ENCODE peak calls at places on chromosomes 1 and 21, in four cellular contexts. One of them, this sample, is unnamed.

GRCh38 chr21:27017251-27017650 is 50.4 kb upstream of the ADAMTS5 start:
- DNase-seq in A549: no peak
- DNase-seq in body of pancreas: no peak
- DNase-seq in NB4: no peak
- DNase-seq in this sample: no peak

GRCh38 chr1:109759513-109760334 is 4.0 kb downstream of the EPS8L3 start:
- DNase-seq in A549: no peak
- DNase-seq in body of pancreas: no peak
- DNase-seq in NB4: peak
- DNase-seq in this sample: no peak

GRCh38 chr1:21933397-21934248 is 3.5 kb downstream of the HSPG2 start:
- DNase-seq in NB4: no peak
- DNase-seq in body of pancreas: peak
- DNase-seq in A549: no peak
- DNase-seq in this sample: peak

GRCh38 chr1:64966158-64966963 is at the start of gene JAK1:
- DNase-seq in body of pancreas: peak
- DNase-seq in A549: peak
- DNase-seq in NB4: peak
- DNase-seq in this sample: peak

GRCh38 chr1:212236664-212237220 is 48.5 kb upstream of the PPP2R5A start:
- DNase-seq in NB4: no peak
- DNase-seq in body of pancreas: no peak
- DNase-seq in A549: no peak
- DNase-seq in this sample: no peak

GRCh38 chr1:12177999-12178441 is 11.2 kb downstream of the TNFRSF1B start:
- DNase-seq in A549: no peak
- DNase-seq in NB4: peak
- DNase-seq in body of pancreas: peak
- DNase-seq in this sample: peak

GRCh38 chr1:23084880-23085279 is 65.6 kb downstream of the KDM1A start:
- DNase-seq in NB4: no peak
- DNase-seq in body of pancreas: no peak
- DNase-seq in A549: no peak
- DNase-seq in this sample: no peak

GRCh38 chr21:41634211-41634694 is 126.3 kb upstream of the TMPRSS2 start:
- DNase-seq in NB4: no peak
- DNase-seq in body of pancreas: no peak
- DNase-seq in A549: peak
- DNase-seq in this sample: no peak

GRCh38 chr1:34113887-34114286 is 51.1 kb downstream of the CSMD2 start:
- DNase-seq in body of pancreas: no peak
- DNase-seq in NB4: peak
- DNase-seq in A549: peak
- DNase-seq in this sample: no peak

GRCh38 chr1:24437631-24438396 is 22.2 kb downstream of the NIPAL3 start:
- DNase-seq in NB4: no peak
- DNase-seq in body of pancreas: no peak
- DNase-seq in A549: no peak
- DNase-seq in this sample: no peak

GRCh38 chr1:159054427-159054826 is 22.1 kb downstream of the AIM2 start:
- DNase-seq in body of pancreas: no peak
- DNase-seq in A549: no peak
- DNase-seq in NB4: no peak
- DNase-seq in this sample: no peak

GRCh38 chr21:46243865-46244490 is 15.4 kb upstream of the LSS start:
- DNase-seq in body of pancreas: no peak
- DNase-seq in A549: no peak
- DNase-seq in NB4: no peak
- DNase-seq in this sample: no peak

GRCh38 chr1:92817986-92818764 is 13.7 kb upstream of the RPL5 start:
- DNase-seq in body of pancreas: peak
- DNase-seq in NB4: peak
- DNase-seq in A549: peak
- DNase-seq in this sample: peak

GRCh38 chr1:212013672-212014071 is 21.7 kb downstream of the INTS7 start:
- DNase-seq in NB4: no peak
- DNase-seq in body of pancreas: no peak
- DNase-seq in A549: no peak
- DNase-seq in this sample: no peak

GRCh38 chr1:26317612-26318337 is at the start of gene CD52:
- DNase-seq in A549: no peak
- DNase-seq in body of pancreas: no peak
- DNase-seq in NB4: peak
- DNase-seq in this sample: no peak

GRCh38 chr1:239383714-239384113 is 2.7 kb upstream of the CHRM3 start:
- DNase-seq in A549: no peak
- DNase-seq in body of pancreas: no peak
- DNase-seq in NB4: no peak
- DNase-seq in this sample: no peak

GRCh38 chr21:41751621-41752020 is 15.2 kb downstream of the RIPK4 start:
- DNase-seq in body of pancreas: peak
- DNase-seq in A549: no peak
- DNase-seq in NB4: no peak
- DNase-seq in this sample: no peak

GRCh38 chr1:245837741-245838140 is 669.3 kb downstream of the SMYD3 start:
- DNase-seq in body of pancreas: no peak
- DNase-seq in NB4: no peak
- DNase-seq in A549: no peak
- DNase-seq in this sample: peak

GRCh38 chr1:39269791-39270342 is 65.4 kb downstream of the MACF1 start:
- DNase-seq in A549: peak
- DNase-seq in NB4: peak
- DNase-seq in body of pancreas: no peak
- DNase-seq in this sample: no peak

GRCh38 chr1:39266792-39267191 is 62.3 kb downstream of the MACF1 start:
- DNase-seq in body of pancreas: no peak
- DNase-seq in A549: no peak
- DNase-seq in NB4: no peak
- DNase-seq in this sample: no peak

GRCh38 chr1:39268906-39269305 is 64.4 kb downstream of the MACF1 start:
- DNase-seq in NB4: no peak
- DNase-seq in A549: no peak
- DNase-seq in body of pancreas: no peak
- DNase-seq in this sample: no peak

GRCh38 chr1:39269349-39269748 is 64.9 kb downstream of the MACF1 start:
- DNase-seq in body of pancreas: no peak
- DNase-seq in A549: no peak
- DNase-seq in NB4: no peak
- DNase-seq in this sample: no peak

GRCh38 chr1:39268112-39268581 is 63.7 kb downstream of the MACF1 start:
- DNase-seq in A549: no peak
- DNase-seq in body of pancreas: peak
- DNase-seq in NB4: no peak
- DNase-seq in this sample: peak
- TF ChIP-seq POLR2A in A549: no peak
- TF ChIP-seq POLR2A in body of pancreas: no peak
- TF ChIP-seq POLR2A in NB4: no peak
- TF ChIP-seq POLR2A in this sample: no peak

DNA sequence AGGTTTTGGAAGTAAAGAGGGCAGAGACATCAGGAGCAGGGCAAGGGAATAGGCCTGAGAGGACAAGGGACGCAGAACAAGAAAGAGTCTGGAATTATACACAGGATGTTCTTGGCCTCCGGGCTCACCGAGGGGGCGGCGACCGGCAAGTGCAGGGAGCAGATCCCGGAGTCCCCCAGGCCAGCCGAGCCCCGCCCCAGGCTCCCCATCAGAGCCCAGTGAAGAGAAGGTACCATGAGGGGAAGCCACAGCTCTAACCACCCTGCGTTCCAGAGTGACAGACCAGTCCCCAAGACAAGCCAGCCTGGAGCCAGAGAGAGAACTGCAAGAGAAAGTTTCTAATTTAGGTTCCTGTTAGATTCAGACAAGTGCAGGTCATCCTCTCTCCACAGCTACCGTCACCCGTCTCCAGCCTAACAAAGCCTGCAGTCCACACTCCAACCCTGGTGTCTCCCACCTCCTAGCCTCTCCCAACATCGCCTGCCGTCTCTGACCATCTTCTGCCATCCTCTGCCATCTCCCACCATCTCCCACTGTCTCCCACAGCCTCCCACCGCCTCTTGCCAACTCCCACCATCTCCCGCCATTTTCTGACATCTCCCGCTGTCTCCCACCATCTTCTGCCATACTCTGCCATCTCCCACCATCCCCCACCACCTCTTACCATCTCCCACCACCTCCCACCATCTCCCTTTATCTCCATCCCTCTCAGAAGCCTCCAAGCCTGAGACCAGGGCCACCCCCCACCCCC is 42.5 kb downstream of the CAPN2 start:
- DNase-seq in A549: no peak
- DNase-seq in body of pancreas: no peak
- DNase-seq in NB4: no peak
- DNase-seq in this sample: no peak
- TF ChIP-seq POLR2A in A549: no peak
- TF ChIP-seq POLR2A in body of pancreas: no peak
- TF ChIP-seq POLR2A in NB4: no peak
- TF ChIP-seq POLR2A in this sample: peak

GRCh38 chr21:38600106-38600505 is 101.8 kb upstream of the ERG start:
- DNase-seq in A549: no peak
- DNase-seq in body of pancreas: no peak
- DNase-seq in NB4: no peak
- DNase-seq in this sample: no peak
- TF ChIP-seq POLR2A in A549: no peak
- TF ChIP-seq POLR2A in body of pancreas: no peak
- TF ChIP-seq POLR2A in NB4: no peak
- TF ChIP-seq POLR2A in this sample: no peak

GRCh38 chr1:52554267-52554640 is 1.4 kb upstream of the TUT4 start:
- DNase-seq in NB4: no peak
- DNase-seq in A549: no peak
- DNase-seq in body of pancreas: no peak
- DNase-seq in this sample: no peak

GRCh38 chr1:52552505-52553371 is at the start of gene TUT4:
- DNase-seq in A549: peak
- DNase-seq in NB4: peak
- DNase-seq in body of pancreas: peak
- DNase-seq in this sample: peak

GRCh38 chr1:52554756-52555155 is 1.9 kb upstream of the TUT4 start:
- DNase-seq in NB4: peak
- DNase-seq in body of pancreas: no peak
- DNase-seq in A549: no peak
- DNase-seq in this sample: no peak

GRCh38 chr1:52552236-52552504 is 722 bp downstream of the TUT4 start:
- DNase-seq in A549: peak
- DNase-seq in body of pancreas: peak
- DNase-seq in NB4: peak
- DNase-seq in this sample: no peak

DNA sequence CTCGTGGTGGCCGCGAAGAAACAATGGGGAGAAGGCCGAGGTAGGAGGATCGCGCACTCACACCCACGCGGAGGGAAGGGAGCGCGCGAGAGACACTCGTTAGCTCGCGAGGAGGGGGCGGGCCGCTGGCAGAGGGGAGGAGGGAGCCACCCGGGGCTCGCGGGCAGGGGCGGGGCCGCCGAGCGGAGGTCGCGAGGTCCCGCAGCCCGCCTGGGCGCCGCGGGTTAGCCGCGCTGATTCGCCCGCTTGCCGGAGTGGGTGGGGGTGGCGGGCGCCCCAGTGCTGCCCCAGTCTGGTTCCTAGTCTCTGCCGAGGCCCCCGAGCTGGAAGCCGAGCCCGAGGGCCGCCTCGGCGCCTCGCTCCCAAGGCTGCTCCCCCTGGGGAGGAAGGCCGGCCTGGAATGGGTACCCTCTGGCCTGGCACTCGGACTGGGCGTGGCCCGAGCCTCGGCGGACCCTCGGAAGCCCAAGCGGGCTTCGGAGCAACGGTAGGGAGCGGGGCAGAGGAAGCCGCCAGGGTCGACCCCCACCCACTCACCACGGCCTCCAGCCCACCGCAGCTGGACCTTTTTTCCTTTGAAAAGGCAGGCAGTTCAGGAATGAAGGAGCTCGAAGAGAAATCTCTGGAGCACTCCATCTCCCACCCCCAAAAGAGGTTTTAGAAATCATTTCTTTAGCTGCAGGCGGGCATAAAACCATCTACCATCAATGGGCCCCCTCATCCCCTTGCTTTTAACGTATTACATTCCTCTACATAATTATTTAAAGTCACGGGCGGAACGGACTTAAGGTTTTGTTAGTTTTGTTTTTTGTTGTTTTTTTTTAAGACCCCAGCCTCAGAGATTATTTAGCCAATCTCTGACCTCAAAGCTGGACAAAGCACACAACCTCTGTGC is 727 bp upstream of the TUT4 start:
- DNase-seq in NB4: peak
- DNase-seq in body of pancreas: peak
- DNase-seq in A549: peak
- DNase-seq in this sample: peak
- TF ChIP-seq POLR2A in NB4: no peak
- TF ChIP-seq POLR2A in body of pancreas: peak
- TF ChIP-seq POLR2A in A549: peak
- TF ChIP-seq POLR2A in this sample: peak

DNA sequence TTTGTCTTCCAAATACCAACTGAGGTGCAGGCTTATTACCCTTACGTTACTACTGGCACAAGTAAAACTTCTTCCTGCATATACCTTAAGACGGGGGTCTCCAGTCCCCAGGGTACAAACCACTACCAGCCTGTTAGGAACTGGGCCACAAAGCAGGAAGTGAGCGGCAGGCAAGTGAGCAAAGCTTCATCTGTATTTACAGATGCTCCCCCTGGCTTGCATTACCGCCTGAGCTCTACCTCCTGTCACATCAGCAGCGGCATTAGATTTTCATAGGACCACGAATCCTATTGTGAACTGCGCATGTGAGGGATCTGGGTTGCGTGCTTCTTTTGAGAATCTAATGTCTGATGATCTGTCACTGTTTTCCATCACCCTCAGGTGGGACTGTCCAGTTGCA is 113.1 kb downstream of the SLC45A1 start:
- DNase-seq in NB4: peak
- DNase-seq in A549: no peak
- DNase-seq in body of pancreas: no peak
- DNase-seq in this sample: no peak
- TF ChIP-seq POLR2A in NB4: no peak
- TF ChIP-seq POLR2A in A549: no peak
- TF ChIP-seq POLR2A in body of pancreas: no peak
- TF ChIP-seq POLR2A in this sample: no peak

DNA sequence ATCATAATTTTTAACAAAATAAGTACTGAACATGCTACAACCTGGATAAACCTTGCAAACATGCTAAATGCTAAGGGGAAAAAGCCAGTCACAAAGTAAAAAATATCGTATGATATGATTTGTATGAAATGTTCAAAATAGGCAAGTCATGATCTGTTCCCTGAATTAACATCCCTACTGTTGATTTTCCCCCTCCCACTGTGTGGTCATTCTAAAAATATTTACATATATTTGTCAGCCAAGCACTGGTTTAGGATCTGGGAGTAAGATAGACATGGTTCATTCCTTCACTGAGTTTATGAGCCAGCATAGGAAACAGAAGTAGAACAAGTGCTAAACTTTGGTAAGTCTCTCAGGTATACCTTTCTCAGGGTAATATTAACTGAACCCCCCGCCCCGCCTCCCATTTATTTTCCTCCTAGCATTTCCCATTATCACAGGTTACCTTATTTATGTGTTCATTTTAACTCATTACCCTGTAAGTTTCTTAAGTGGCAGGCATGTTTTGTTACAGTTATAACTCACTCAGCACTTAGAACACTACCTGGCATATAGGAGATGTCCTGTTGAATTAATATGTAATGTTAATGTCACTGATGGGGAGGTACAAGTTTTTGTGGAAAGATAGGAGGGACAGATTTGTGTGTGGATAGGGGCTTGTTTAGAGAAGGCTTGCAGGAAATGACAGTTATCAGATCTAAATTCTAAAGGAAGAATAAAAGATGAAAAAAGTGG is 12.3 kb downstream of the UQCRH start:
- DNase-seq in NB4: no peak
- DNase-seq in A549: no peak
- DNase-seq in body of pancreas: no peak
- DNase-seq in this sample: no peak
- TF ChIP-seq POLR2A in NB4: no peak
- TF ChIP-seq POLR2A in A549: no peak
- TF ChIP-seq POLR2A in body of pancreas: no peak
- TF ChIP-seq POLR2A in this sample: no peak